ENCODE peak calls at places on chromosomes 13 and 19, in seven cellular contexts. One of them, this sample, is unnamed.
A peak's percentile ranks its signal among the peaks of the same experiment; 100 is the strongest.

GRCh38 chr13:49776871-49777270 is 15.6 kb downstream of the KPNA3 start:
- DNase-seq in neural crest cell: no peak
- DNase-seq in uterus: no peak
- DNase-seq in AG08396: peak; percentile 13
- DNase-seq in GM12892: no peak
- DNase-seq in fibroblast of the aortic adventitia: peak; percentile 33
- DNase-seq in lower leg skin: no peak
- DNase-seq in this sample: no peak

GRCh38 chr19:35000647-35001501 is 751 bp downstream of the GRAMD1A start:
- DNase-seq in neural crest cell: no peak
- DNase-seq in uterus: no peak
- DNase-seq in AG08396: peak; percentile 68
- DNase-seq in GM12892: no peak
- DNase-seq in fibroblast of the aortic adventitia: peak; percentile 41
- DNase-seq in lower leg skin: no peak
- DNase-seq in this sample: peak; percentile 77

GRCh38 chr19:50992666-50993035 is 8.8 kb downstream of the KLK8 start:
- DNase-seq in neural crest cell: no peak
- DNase-seq in uterus: no peak
- DNase-seq in AG08396: no peak
- DNase-seq in GM12892: no peak
- DNase-seq in fibroblast of the aortic adventitia: no peak
- DNase-seq in lower leg skin: no peak
- DNase-seq in this sample: no peak

GRCh38 chr19:7778081-7778480 is 15.0 kb downstream of the CLEC4M start:
- DNase-seq in neural crest cell: no peak
- DNase-seq in uterus: no peak
- DNase-seq in AG08396: no peak
- DNase-seq in GM12892: no peak
- DNase-seq in fibroblast of the aortic adventitia: no peak
- DNase-seq in lower leg skin: no peak
- DNase-seq in this sample: no peak

GRCh38 chr13:64446372-64446771 is 2783.8 kb downstream of the PCDH9 start:
- DNase-seq in neural crest cell: no peak
- DNase-seq in uterus: no peak
- DNase-seq in AG08396: no peak
- DNase-seq in GM12892: no peak
- DNase-seq in fibroblast of the aortic adventitia: no peak
- DNase-seq in lower leg skin: no peak
- DNase-seq in this sample: no peak

GRCh38 chr13:89052699-89053098 is 1381.5 kb downstream of the SLITRK5 start:
- DNase-seq in neural crest cell: no peak
- DNase-seq in uterus: no peak
- DNase-seq in AG08396: no peak
- DNase-seq in GM12892: no peak
- DNase-seq in fibroblast of the aortic adventitia: no peak
- DNase-seq in lower leg skin: no peak
- DNase-seq in this sample: no peak

GRCh38 chr19:40165362-40165937 is 25.8 kb upstream of the MAP3K10 start:
- DNase-seq in neural crest cell: peak; percentile 50
- DNase-seq in uterus: peak; percentile 16
- DNase-seq in AG08396: peak; percentile 68
- DNase-seq in GM12892: peak; percentile 46
- DNase-seq in fibroblast of the aortic adventitia: peak; percentile 47
- DNase-seq in lower leg skin: peak; percentile 28
- DNase-seq in this sample: peak; percentile 80

GRCh38 chr19:43700368-43701015 is 15.4 kb upstream of the IRGC start:
- DNase-seq in neural crest cell: no peak
- DNase-seq in uterus: peak; percentile 70
- DNase-seq in AG08396: peak; percentile 53
- DNase-seq in GM12892: no peak
- DNase-seq in fibroblast of the aortic adventitia: peak; percentile 87
- DNase-seq in lower leg skin: peak; percentile 37
- DNase-seq in this sample: no peak

GRCh38 chr19:14183741-14184395 is 22.1 kb downstream of the ADGRL1 start:
- DNase-seq in neural crest cell: no peak
- DNase-seq in uterus: no peak
- DNase-seq in AG08396: no peak
- DNase-seq in GM12892: no peak
- DNase-seq in fibroblast of the aortic adventitia: no peak
- DNase-seq in lower leg skin: no peak
- DNase-seq in this sample: no peak

GRCh38 chr13:28100149-28101121 is at the start of gene FLT3:
- DNase-seq in neural crest cell: peak; percentile 38
- DNase-seq in uterus: no peak
- DNase-seq in AG08396: peak; percentile 40
- DNase-seq in GM12892: peak; percentile 59
- DNase-seq in fibroblast of the aortic adventitia: peak; percentile 2
- DNase-seq in lower leg skin: no peak
- DNase-seq in this sample: peak; percentile 79

GRCh38 chr19:23183251-23183650 is 66.4 kb downstream of the ZNF730 start:
- DNase-seq in neural crest cell: no peak
- DNase-seq in uterus: no peak
- DNase-seq in AG08396: no peak
- DNase-seq in GM12892: no peak
- DNase-seq in fibroblast of the aortic adventitia: no peak
- DNase-seq in lower leg skin: no peak
- DNase-seq in this sample: no peak

GRCh38 chr19:38006361-38007045 is 99.5 kb downstream of the SIPA1L3 start:
- DNase-seq in neural crest cell: no peak
- DNase-seq in uterus: no peak
- DNase-seq in AG08396: no peak
- DNase-seq in GM12892: no peak
- DNase-seq in fibroblast of the aortic adventitia: no peak
- DNase-seq in lower leg skin: no peak
- DNase-seq in this sample: no peak

GRCh38 chr13:25347156-25347555 is 24.6 kb upstream of the ATP8A2 start:
- DNase-seq in neural crest cell: no peak
- DNase-seq in uterus: no peak
- DNase-seq in AG08396: no peak
- DNase-seq in GM12892: no peak
- DNase-seq in fibroblast of the aortic adventitia: no peak
- DNase-seq in lower leg skin: no peak
- DNase-seq in this sample: no peak